ENCODE peak calls at places on chromosome 11, in seven cellular contexts. One of them, this sample, is unnamed.

GRCh38 chr11:107549253-107549953 is 16.1 kb downstream of the ALKBH8 start:
- DNase-seq in endodermal cell: no peak
- DNase-seq in pancreas: no peak
- DNase-seq in NCI-H345: peak; percentile 23
- DNase-seq in cardiac muscle cell: peak; percentile 36
- DNase-seq in coronary artery: no peak
- DNase-seq in activated naive CD8-positive, alpha-beta T cell treated with anti-CD3 and anti-CD28 coated beads, Interleukin-2, amount 50 U/mL, for 24 hours: no peak
- DNase-seq in this sample: no peak

GRCh38 chr11:82750643-82751139 is 17.0 kb upstream of the FAM181B start:
- DNase-seq in endodermal cell: peak; percentile 78
- DNase-seq in pancreas: no peak
- DNase-seq in NCI-H345: no peak
- DNase-seq in cardiac muscle cell: no peak
- DNase-seq in coronary artery: no peak
- DNase-seq in activated naive CD8-positive, alpha-beta T cell treated with anti-CD3 and anti-CD28 coated beads, Interleukin-2, amount 50 U/mL, for 24 hours: peak; percentile 9
- DNase-seq in this sample: no peak

GRCh38 chr11:74739546-74740270 is 8.5 kb upstream of the CHRDL2 start:
- DNase-seq in endodermal cell: peak; percentile 84
- DNase-seq in pancreas: peak; percentile 69
- DNase-seq in NCI-H345: no peak
- DNase-seq in cardiac muscle cell: peak; percentile 68
- DNase-seq in coronary artery: no peak
- DNase-seq in activated naive CD8-positive, alpha-beta T cell treated with anti-CD3 and anti-CD28 coated beads, Interleukin-2, amount 50 U/mL, for 24 hours: peak; percentile 35
- DNase-seq in this sample: peak; percentile 38

GRCh38 chr11:86161373-86162255 is 82.9 kb upstream of the EED start:
- DNase-seq in endodermal cell: no peak
- DNase-seq in pancreas: no peak
- DNase-seq in NCI-H345: no peak
- DNase-seq in cardiac muscle cell: no peak
- DNase-seq in coronary artery: no peak
- DNase-seq in activated naive CD8-positive, alpha-beta T cell treated with anti-CD3 and anti-CD28 coated beads, Interleukin-2, amount 50 U/mL, for 24 hours: no peak
- DNase-seq in this sample: no peak

GRCh38 chr11:72642815-72643511 is 31.3 kb downstream of the PDE2A start:
- DNase-seq in endodermal cell: peak; percentile 92
- DNase-seq in pancreas: peak; percentile 60
- DNase-seq in NCI-H345: peak; percentile 63
- DNase-seq in cardiac muscle cell: peak; percentile 72
- DNase-seq in coronary artery: no peak
- DNase-seq in activated naive CD8-positive, alpha-beta T cell treated with anti-CD3 and anti-CD28 coated beads, Interleukin-2, amount 50 U/mL, for 24 hours: peak; percentile 75
- DNase-seq in this sample: peak; percentile 73

GRCh38 chr11:85965202-85965601 is 103.7 kb downstream of the PICALM start:
- DNase-seq in endodermal cell: no peak
- DNase-seq in pancreas: no peak
- DNase-seq in NCI-H345: no peak
- DNase-seq in cardiac muscle cell: no peak
- DNase-seq in coronary artery: no peak
- DNase-seq in activated naive CD8-positive, alpha-beta T cell treated with anti-CD3 and anti-CD28 coated beads, Interleukin-2, amount 50 U/mL, for 24 hours: no peak
- DNase-seq in this sample: no peak

GRCh38 chr11:44145011-44145777 is 49.7 kb downstream of the EXT2 start:
- DNase-seq in endodermal cell: no peak
- DNase-seq in pancreas: no peak
- DNase-seq in NCI-H345: no peak
- DNase-seq in cardiac muscle cell: no peak
- DNase-seq in coronary artery: no peak
- DNase-seq in activated naive CD8-positive, alpha-beta T cell treated with anti-CD3 and anti-CD28 coated beads, Interleukin-2, amount 50 U/mL, for 24 hours: no peak
- DNase-seq in this sample: no peak

GRCh38 chr11:77203901-77204755 is 76.1 kb downstream of the MYO7A start:
- DNase-seq in endodermal cell: peak; percentile 34
- DNase-seq in pancreas: no peak
- DNase-seq in NCI-H345: no peak
- DNase-seq in cardiac muscle cell: no peak
- DNase-seq in coronary artery: no peak
- DNase-seq in activated naive CD8-positive, alpha-beta T cell treated with anti-CD3 and anti-CD28 coated beads, Interleukin-2, amount 50 U/mL, for 24 hours: no peak
- DNase-seq in this sample: no peak

GRCh38 chr11:5369793-5370192 is 13.8 kb upstream of the OR51M1 start:
- DNase-seq in endodermal cell: no peak
- DNase-seq in pancreas: no peak
- DNase-seq in NCI-H345: peak; percentile 7
- DNase-seq in cardiac muscle cell: peak; percentile 14
- DNase-seq in coronary artery: no peak
- DNase-seq in activated naive CD8-positive, alpha-beta T cell treated with anti-CD3 and anti-CD28 coated beads, Interleukin-2, amount 50 U/mL, for 24 hours: no peak
- DNase-seq in this sample: no peak

GRCh38 chr11:58768137-58768536 is 36.4 kb upstream of the GLYAT start:
- DNase-seq in endodermal cell: no peak
- DNase-seq in pancreas: no peak
- DNase-seq in NCI-H345: no peak
- DNase-seq in cardiac muscle cell: no peak
- DNase-seq in coronary artery: no peak
- DNase-seq in activated naive CD8-positive, alpha-beta T cell treated with anti-CD3 and anti-CD28 coated beads, Interleukin-2, amount 50 U/mL, for 24 hours: no peak
- DNase-seq in this sample: no peak

GRCh38 chr11:18352581-18352980 is 30.2 kb downstream of the GTF2H1 start:
- DNase-seq in endodermal cell: no peak
- DNase-seq in pancreas: no peak
- DNase-seq in NCI-H345: no peak
- DNase-seq in cardiac muscle cell: no peak
- DNase-seq in coronary artery: no peak
- DNase-seq in activated naive CD8-positive, alpha-beta T cell treated with anti-CD3 and anti-CD28 coated beads, Interleukin-2, amount 50 U/mL, for 24 hours: no peak
- DNase-seq in this sample: no peak

GRCh38 chr11:24142062-24142461 is 354.8 kb upstream of the LUZP2 start:
- DNase-seq in endodermal cell: no peak
- DNase-seq in pancreas: no peak
- DNase-seq in NCI-H345: no peak
- DNase-seq in cardiac muscle cell: no peak
- DNase-seq in coronary artery: no peak
- DNase-seq in activated naive CD8-positive, alpha-beta T cell treated with anti-CD3 and anti-CD28 coated beads, Interleukin-2, amount 50 U/mL, for 24 hours: no peak
- DNase-seq in this sample: no peak

GRCh38 chr11:86670179-86670578 is 2.2 kb downstream of the ME3 start:
- DNase-seq in endodermal cell: no peak
- DNase-seq in pancreas: no peak
- DNase-seq in NCI-H345: no peak
- DNase-seq in cardiac muscle cell: no peak
- DNase-seq in coronary artery: no peak
- DNase-seq in activated naive CD8-positive, alpha-beta T cell treated with anti-CD3 and anti-CD28 coated beads, Interleukin-2, amount 50 U/mL, for 24 hours: no peak
- DNase-seq in this sample: no peak

GRCh38 chr11:83648610-83649467 is 362.7 kb upstream of the CCDC90B start:
- DNase-seq in endodermal cell: no peak
- DNase-seq in pancreas: no peak
- DNase-seq in NCI-H345: no peak
- DNase-seq in cardiac muscle cell: no peak
- DNase-seq in coronary artery: no peak
- DNase-seq in activated naive CD8-positive, alpha-beta T cell treated with anti-CD3 and anti-CD28 coated beads, Interleukin-2, amount 50 U/mL, for 24 hours: no peak
- DNase-seq in this sample: no peak

GRCh38 chr11:11998091-11998781 is 10.2 kb downstream of the DKK3 start:
- DNase-seq in endodermal cell: no peak
- DNase-seq in pancreas: no peak
- DNase-seq in NCI-H345: no peak
- DNase-seq in cardiac muscle cell: no peak
- DNase-seq in coronary artery: no peak
- DNase-seq in activated naive CD8-positive, alpha-beta T cell treated with anti-CD3 and anti-CD28 coated beads, Interleukin-2, amount 50 U/mL, for 24 hours: no peak
- DNase-seq in this sample: peak; percentile 13

GRCh38 chr11:132999031-132999430 is 533.3 kb downstream of the OPCML start:
- DNase-seq in endodermal cell: no peak
- DNase-seq in pancreas: no peak
- DNase-seq in NCI-H345: no peak
- DNase-seq in cardiac muscle cell: no peak
- DNase-seq in coronary artery: no peak
- DNase-seq in activated naive CD8-positive, alpha-beta T cell treated with anti-CD3 and anti-CD28 coated beads, Interleukin-2, amount 50 U/mL, for 24 hours: no peak
- DNase-seq in this sample: no peak

GRCh38 chr11:35111171-35112055 is 27.6 kb upstream of the CD44 start:
- DNase-seq in endodermal cell: no peak
- DNase-seq in pancreas: peak; percentile 26
- DNase-seq in NCI-H345: no peak
- DNase-seq in cardiac muscle cell: no peak
- DNase-seq in coronary artery: no peak
- DNase-seq in activated naive CD8-positive, alpha-beta T cell treated with anti-CD3 and anti-CD28 coated beads, Interleukin-2, amount 50 U/mL, for 24 hours: no peak
- DNase-seq in this sample: peak; percentile 53

GRCh38 chr11:117815262-117815803 is 9.2 kb downstream of the FXYD2 start:
- DNase-seq in endodermal cell: peak; percentile 55
- DNase-seq in pancreas: no peak
- DNase-seq in NCI-H345: no peak
- DNase-seq in cardiac muscle cell: no peak
- DNase-seq in coronary artery: no peak
- DNase-seq in activated naive CD8-positive, alpha-beta T cell treated with anti-CD3 and anti-CD28 coated beads, Interleukin-2, amount 50 U/mL, for 24 hours: peak; percentile 74
- DNase-seq in this sample: no peak

GRCh38 chr11:12725863-12726666 is 51.8 kb downstream of the TEAD1 start:
- DNase-seq in endodermal cell: peak; percentile 32
- DNase-seq in pancreas: no peak
- DNase-seq in NCI-H345: no peak
- DNase-seq in cardiac muscle cell: no peak
- DNase-seq in coronary artery: no peak
- DNase-seq in activated naive CD8-positive, alpha-beta T cell treated with anti-CD3 and anti-CD28 coated beads, Interleukin-2, amount 50 U/mL, for 24 hours: no peak
- DNase-seq in this sample: no peak

GRCh38 chr11:44016129-44016528 is 31.7 kb upstream of the ACCSL start:
- DNase-seq in endodermal cell: no peak
- DNase-seq in pancreas: no peak
- DNase-seq in NCI-H345: no peak
- DNase-seq in cardiac muscle cell: no peak
- DNase-seq in coronary artery: peak; percentile 95
- DNase-seq in activated naive CD8-positive, alpha-beta T cell treated with anti-CD3 and anti-CD28 coated beads, Interleukin-2, amount 50 U/mL, for 24 hours: no peak
- DNase-seq in this sample: peak; percentile 57

GRCh38 chr11:34480339-34480738 is 33.3 kb downstream of the ELF5 start:
- DNase-seq in endodermal cell: peak; percentile 32
- DNase-seq in pancreas: no peak
- DNase-seq in NCI-H345: no peak
- DNase-seq in cardiac muscle cell: no peak
- DNase-seq in coronary artery: no peak
- DNase-seq in activated naive CD8-positive, alpha-beta T cell treated with anti-CD3 and anti-CD28 coated beads, Interleukin-2, amount 50 U/mL, for 24 hours: no peak
- DNase-seq in this sample: no peak

GRCh38 chr11:17744151-17744940 is 9.8 kb downstream of the KCNC1 start:
- DNase-seq in endodermal cell: no peak
- DNase-seq in pancreas: no peak
- DNase-seq in NCI-H345: no peak
- DNase-seq in cardiac muscle cell: no peak
- DNase-seq in coronary artery: no peak
- DNase-seq in activated naive CD8-positive, alpha-beta T cell treated with anti-CD3 and anti-CD28 coated beads, Interleukin-2, amount 50 U/mL, for 24 hours: no peak
- DNase-seq in this sample: no peak

GRCh38 chr11:364991-365390 is 4.3 kb upstream of the B4GALNT4 start:
- DNase-seq in endodermal cell: no peak
- DNase-seq in pancreas: no peak
- DNase-seq in NCI-H345: no peak
- DNase-seq in cardiac muscle cell: no peak
- DNase-seq in coronary artery: no peak
- DNase-seq in activated naive CD8-positive, alpha-beta T cell treated with anti-CD3 and anti-CD28 coated beads, Interleukin-2, amount 50 U/mL, for 24 hours: no peak
- DNase-seq in this sample: no peak

GRCh38 chr11:47280860-47281259 is 10.9 kb downstream of the MADD start:
- DNase-seq in endodermal cell: no peak
- DNase-seq in pancreas: no peak
- DNase-seq in NCI-H345: no peak
- DNase-seq in cardiac muscle cell: no peak
- DNase-seq in coronary artery: no peak
- DNase-seq in activated naive CD8-positive, alpha-beta T cell treated with anti-CD3 and anti-CD28 coated beads, Interleukin-2, amount 50 U/mL, for 24 hours: no peak
- DNase-seq in this sample: no peak

GRCh38 chr11:104000798-104001197 is 35.6 kb upstream of the DDI1 start:
- DNase-seq in endodermal cell: no peak
- DNase-seq in pancreas: no peak
- DNase-seq in NCI-H345: no peak
- DNase-seq in cardiac muscle cell: no peak
- DNase-seq in coronary artery: no peak
- DNase-seq in activated naive CD8-positive, alpha-beta T cell treated with anti-CD3 and anti-CD28 coated beads, Interleukin-2, amount 50 U/mL, for 24 hours: no peak
- DNase-seq in this sample: peak; percentile 1